ENCODE peak calls at places on chromosomes 3 and 15, in six cellular contexts. F is GM23338, R is HCT116, I is MM.1S, Z is neural progenitor cell, U is OCI-LY7. L is an unnamed sample. For H3K4me1, the result is how much of the 10 kb centered on the place peaks cover.

GRCh38 chr15:88003928-88004327 is 252.6 kb downstream of the NTRK3 start:
- DNase-seq in F (peak), R (no peak), I (no peak), Z (no peak), U (no peak), L (no peak)

GRCh38 chr3:64022451-64023186 is 675 bp downstream of the PSMD6 start:
- DNase-seq in F (no peak), R (no peak), I (no peak), Z (no peak), U (no peak), L (peak)

GRCh38 chr15:73082719-73083275 is 30.5 kb downstream of the NEO1 start:
- DNase-seq in F (no peak), R (no peak), I (no peak), Z (no peak), U (no peak), L (no peak)

GRCh38 chr3:13660042-13660874 is 111.3 kb downstream of the FBLN2 start:
- DNase-seq in F (no peak), R (no peak), I (no peak), Z (no peak), U (no peak), L (no peak)

GRCh38 chr3:143970773-143971366 is 753 bp upstream of the DIPK2A start:
- DNase-seq in F (peak), R (peak), I (peak), Z (peak), U (peak), L (peak)

GRCh38 chr3:50138266-50139230 is 16.6 kb upstream of the SEMA3F start:
- DNase-seq in F (peak), R (no peak), I (no peak), Z (peak), U (no peak), L (peak)

GRCh38 chr3:173893835-173894234 is 496.3 kb downstream of the NLGN1 start:
- DNase-seq in F (no peak), R (no peak), I (no peak), Z (no peak), U (no peak), L (peak)

GRCh38 chr3:32432711-32433530 is 41.3 kb downstream of the CMTM7 start:
- DNase-seq in F (no peak), R (no peak), I (peak), Z (no peak), U (peak), L (peak)

GRCh38 chr3:52836991-52837390 is 2.2 kb upstream of the MUSTN1 start:
- DNase-seq in F (no peak), R (no peak), I (no peak), Z (no peak), U (no peak), L (no peak)

GRCh38 chr15:79967331-79968182 is 3.4 kb downstream of the BCL2A1 start:
- DNase-seq in F (no peak), R (no peak), I (no peak), Z (no peak), U (no peak), L (no peak)

GRCh38 chr15:98881526-98882517 is 125.8 kb downstream of the PGPEP1L start:
- DNase-seq in F (peak), R (peak), I (peak), Z (peak), U (peak), L (peak)

GRCh38 chr3:146390967-146391366 is 78.4 kb downstream of the PLSCR2 start:
- DNase-seq in F (no peak), R (no peak), I (no peak), Z (no peak), U (no peak), L (peak)

GRCh38 chr15:98785796-98786581 is 137.7 kb downstream of the IGF1R start:
- DNase-seq in F (peak), R (no peak), I (no peak), Z (peak), U (no peak), L (no peak)

GRCh38 chr3:10742031-10742671 is 73.9 kb upstream of the SLC6A11 start:
- DNase-seq in F (no peak), R (no peak), I (no peak), Z (no peak), U (no peak), L (no peak)
- H3K27ac ChIP-seq in F (no peak), R (no peak), I (no peak), Z (no peak), U (no peak), L (no peak)

GRCh38 chr3:189295089-189295488 is 123.3 kb downstream of the TPRG1 start:
- DNase-seq in F (no peak), R (no peak), I (no peak), Z (no peak), U (no peak), L (no peak)

GRCh38 chr3:189300345-189300744 is 128.6 kb downstream of the TPRG1 start:
- DNase-seq in F (no peak), R (no peak), I (no peak), Z (peak), U (no peak), L (no peak)

GRCh38 chr3:189297957-189298356 is 126.2 kb downstream of the TPRG1 start:
- DNase-seq in F (no peak), R (no peak), I (no peak), Z (no peak), U (no peak), L (no peak)

GRCh38 chr3:189301479-189301878 is 129.7 kb downstream of the TPRG1 start:
- DNase-seq in F (no peak), R (no peak), I (no peak), Z (no peak), U (no peak), L (no peak)

DNA sequence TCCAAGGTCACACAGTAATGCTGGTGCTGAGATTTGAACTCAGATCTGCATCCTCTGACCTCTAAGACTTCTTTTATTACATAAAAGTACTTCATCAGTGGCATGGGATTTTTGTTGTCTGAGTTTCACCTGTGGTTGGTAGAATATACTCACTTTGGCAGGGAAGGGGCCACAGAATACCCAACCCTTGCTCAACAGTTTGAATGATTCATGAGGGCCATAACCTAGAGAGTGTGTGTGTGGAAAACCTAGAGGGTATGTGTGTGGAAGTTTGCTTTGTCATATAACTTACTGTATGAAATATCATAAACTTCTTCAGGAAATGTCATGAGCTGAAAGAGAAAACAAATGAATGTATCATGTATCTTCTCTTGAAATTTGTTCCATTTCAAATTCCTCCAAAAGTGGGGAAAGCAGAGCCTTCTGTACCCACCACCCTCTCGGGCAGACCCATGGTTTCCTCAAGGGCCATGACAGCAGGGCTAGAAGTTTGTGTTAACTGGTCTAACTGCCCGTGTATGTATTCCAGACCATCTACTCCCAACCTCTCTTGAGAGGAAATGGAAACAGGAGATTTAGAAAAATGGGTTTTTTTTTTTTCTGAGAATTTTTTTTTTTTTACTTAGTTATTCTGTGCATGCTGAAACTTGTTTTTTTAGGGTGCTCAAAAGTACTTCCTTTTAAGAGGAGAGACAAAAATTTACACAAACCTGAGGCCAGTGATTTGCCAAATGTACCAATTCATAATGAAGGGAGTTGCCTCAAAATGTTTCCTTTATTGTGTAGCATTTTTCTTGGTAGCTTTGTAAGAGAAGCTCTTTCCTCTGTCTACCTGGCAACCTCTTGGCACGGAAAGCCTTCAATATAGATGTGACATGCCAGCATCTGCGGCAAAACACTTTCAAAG is 127.0 kb downstream of the TPRG1 start:
- DNase-seq in F (no peak), R (no peak), I (no peak), Z (no peak), U (no peak), L (peak)
- H3K4me1 ChIP-seq in F (under half), R (under half), I (under half), Z (under half), U (under half), L (under half)

GRCh38 chr15:44082558-44083151 is 112.4 kb downstream of the FRMD5 start:
- DNase-seq in F (no peak), R (no peak), I (no peak), Z (no peak), U (no peak), L (peak)
- TF ChIP-seq EZH2phosphoT487 in F (no peak), R (no peak), I (no peak), Z (no peak), U (no peak), L (no peak)

DNA sequence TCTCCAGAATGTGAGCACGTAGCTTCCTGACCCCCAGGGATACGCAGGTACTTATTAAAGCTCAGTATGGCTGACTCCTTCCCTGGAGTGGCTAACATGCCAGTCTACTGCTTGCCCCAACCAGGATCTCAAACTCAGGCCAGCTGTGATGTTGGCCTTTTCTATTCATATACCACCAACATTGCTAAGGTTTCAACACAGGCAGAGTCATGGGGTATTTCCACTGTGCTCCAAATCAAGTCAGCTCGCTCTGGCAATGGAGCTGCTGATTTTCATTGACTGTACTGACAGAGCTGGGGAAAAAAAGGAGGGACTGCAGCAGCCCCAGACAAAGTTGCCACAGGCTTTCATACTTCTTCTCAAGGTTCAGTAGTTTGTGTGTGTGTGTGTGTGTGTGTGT is 87.0 kb downstream of the CFAP20DC start:
- DNase-seq in F (no peak), R (no peak), I (no peak), Z (no peak), U (no peak), L (peak)
- H3K27ac ChIP-seq in F (no peak), R (no peak), I (no peak), Z (no peak), U (no peak), L (peak)

DNA sequence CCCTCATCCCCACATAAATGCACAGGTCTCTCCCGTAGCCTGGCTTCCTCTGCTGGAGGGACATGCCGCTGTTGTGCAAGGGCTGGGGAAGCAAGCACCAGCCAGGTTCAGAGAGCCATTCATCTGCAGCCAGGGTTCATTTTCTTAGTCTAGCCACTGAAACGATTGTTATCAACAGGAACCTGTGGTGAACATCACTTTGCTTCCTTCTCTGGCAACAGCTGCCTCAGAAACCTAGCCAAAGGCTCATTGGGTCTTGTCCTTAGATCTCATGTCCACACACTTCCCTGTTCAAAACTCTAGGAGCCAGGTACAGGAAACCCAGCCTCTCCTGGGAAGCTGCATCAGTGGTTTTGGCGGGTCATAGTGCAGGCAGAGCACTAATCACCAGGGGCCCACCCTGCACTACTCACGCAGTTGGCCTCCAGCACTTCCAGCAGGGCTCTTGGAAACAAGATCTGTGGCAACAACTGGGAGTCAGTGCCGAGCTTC is 47.0 kb downstream of the OXNAD1 start:
- DNase-seq in F (no peak), R (no peak), I (no peak), Z (no peak), U (peak), L (peak)
- H3K4me1 ChIP-seq in F (under half), R (under half), I (under half), Z (under half), U (under half), L (under half)

L was measured in GM23248.